ENCODE peak calls at places on chromosomes 4 and X, in seven cellular contexts. One of them, this sample, is unnamed.
A peak's percentile ranks its signal among the peaks of the same experiment; 100 is the strongest.

GRCh38 chr4:70768301-70768948 is 46.7 kb downstream of the RUFY3 start:
- DNase-seq in glutamatergic neuron: no peak
- DNase-seq in head of caudate nucleus: no peak
- DNase-seq in stomach: no peak
- DNase-seq in K562: no peak
- DNase-seq in keratinocyte: no peak
- DNase-seq in posterior cingulate gyrus: no peak
- DNase-seq in this sample: no peak

GRCh38 chr4:87354168-87355102 is 31.8 kb upstream of the HSD17B13 start:
- DNase-seq in K562: no peak
- DNase-seq in posterior cingulate gyrus: no peak
- DNase-seq in head of caudate nucleus: no peak
- DNase-seq in stomach: no peak
- DNase-seq in keratinocyte: no peak
- DNase-seq in glutamatergic neuron: no peak
- DNase-seq in this sample: no peak

GRCh38 chr4:37392540-37393255 is 148.2 kb downstream of the NWD2 start:
- DNase-seq in head of caudate nucleus: peak; percentile 77
- DNase-seq in K562: no peak
- DNase-seq in stomach: peak; percentile 50
- DNase-seq in glutamatergic neuron: no peak
- DNase-seq in keratinocyte: no peak
- DNase-seq in posterior cingulate gyrus: peak; percentile 87
- DNase-seq in this sample: no peak

GRCh38 chrX:106170318-106170717 is 2.2 kb downstream of the PWWP3B start:
- DNase-seq in stomach: no peak
- DNase-seq in posterior cingulate gyrus: no peak
- DNase-seq in head of caudate nucleus: no peak
- DNase-seq in glutamatergic neuron: no peak
- DNase-seq in K562: no peak
- DNase-seq in keratinocyte: no peak
- DNase-seq in this sample: no peak

GRCh38 chr4:180925800-180926199 is 1317.4 kb upstream of the TENM3 start:
- DNase-seq in posterior cingulate gyrus: no peak
- DNase-seq in glutamatergic neuron: no peak
- DNase-seq in keratinocyte: no peak
- DNase-seq in stomach: no peak
- DNase-seq in K562: no peak
- DNase-seq in head of caudate nucleus: no peak
- DNase-seq in this sample: no peak

GRCh38 chr4:8120518-8120917 is 38.1 kb downstream of the ABLIM2 start:
- DNase-seq in head of caudate nucleus: no peak
- DNase-seq in glutamatergic neuron: no peak
- DNase-seq in keratinocyte: no peak
- DNase-seq in K562: no peak
- DNase-seq in stomach: no peak
- DNase-seq in posterior cingulate gyrus: no peak
- DNase-seq in this sample: no peak

GRCh38 chrX:48617542-48618340 is 20.4 kb downstream of the WDR13 start:
- DNase-seq in glutamatergic neuron: no peak
- DNase-seq in posterior cingulate gyrus: no peak
- DNase-seq in K562: peak; percentile 50
- DNase-seq in head of caudate nucleus: no peak
- DNase-seq in stomach: no peak
- DNase-seq in keratinocyte: no peak
- DNase-seq in this sample: no peak

GRCh38 chr4:82833696-82834313 is 35.2 kb upstream of the SCD5 start:
- DNase-seq in glutamatergic neuron: no peak
- DNase-seq in posterior cingulate gyrus: no peak
- DNase-seq in head of caudate nucleus: no peak
- DNase-seq in stomach: no peak
- DNase-seq in keratinocyte: no peak
- DNase-seq in K562: no peak
- DNase-seq in this sample: no peak

GRCh38 chrX:34559325-34559724 is 97.8 kb downstream of the TMEM47 start:
- DNase-seq in K562: no peak
- DNase-seq in glutamatergic neuron: no peak
- DNase-seq in posterior cingulate gyrus: no peak
- DNase-seq in keratinocyte: no peak
- DNase-seq in stomach: no peak
- DNase-seq in head of caudate nucleus: no peak
- DNase-seq in this sample: no peak

GRCh38 chr4:88629826-88630225 is 37.5 kb downstream of the HERC3 start:
- DNase-seq in keratinocyte: no peak
- DNase-seq in posterior cingulate gyrus: no peak
- DNase-seq in head of caudate nucleus: no peak
- DNase-seq in stomach: no peak
- DNase-seq in glutamatergic neuron: no peak
- DNase-seq in K562: no peak
- DNase-seq in this sample: no peak

GRCh38 chr4:169092889-169093522 is 83.0 kb upstream of the CBR4 start:
- DNase-seq in head of caudate nucleus: no peak
- DNase-seq in K562: no peak
- DNase-seq in posterior cingulate gyrus: no peak
- DNase-seq in glutamatergic neuron: no peak
- DNase-seq in keratinocyte: no peak
- DNase-seq in stomach: no peak
- DNase-seq in this sample: no peak

GRCh38 chrX:97267376-97267775 is 383.7 kb downstream of the RPA4 start:
- DNase-seq in head of caudate nucleus: no peak
- DNase-seq in keratinocyte: no peak
- DNase-seq in glutamatergic neuron: no peak
- DNase-seq in posterior cingulate gyrus: no peak
- DNase-seq in K562: no peak
- DNase-seq in stomach: no peak
- DNase-seq in this sample: no peak

GRCh38 chrX:71621644-71622346 is 3.5 kb upstream of the CXCR3 start:
- DNase-seq in keratinocyte: no peak
- DNase-seq in stomach: no peak
- DNase-seq in posterior cingulate gyrus: no peak
- DNase-seq in K562: no peak
- DNase-seq in head of caudate nucleus: no peak
- DNase-seq in glutamatergic neuron: no peak
- DNase-seq in this sample: no peak

GRCh38 chrX:105648732-105649131 is 173.6 kb upstream of the NRK start:
- DNase-seq in keratinocyte: no peak
- DNase-seq in glutamatergic neuron: no peak
- DNase-seq in stomach: no peak
- DNase-seq in K562: no peak
- DNase-seq in head of caudate nucleus: no peak
- DNase-seq in posterior cingulate gyrus: no peak
- DNase-seq in this sample: no peak

GRCh38 chr4:13783800-13784411 is 156.4 kb upstream of the BOD1L1 start:
- DNase-seq in glutamatergic neuron: no peak
- DNase-seq in keratinocyte: no peak
- DNase-seq in head of caudate nucleus: peak; percentile 84
- DNase-seq in K562: no peak
- DNase-seq in stomach: no peak
- DNase-seq in posterior cingulate gyrus: peak; percentile 82
- DNase-seq in this sample: no peak

GRCh38 chr4:113474017-113474416 is 287.5 kb downstream of the CAMK2D start:
- DNase-seq in keratinocyte: peak; percentile 68
- DNase-seq in K562: no peak
- DNase-seq in head of caudate nucleus: no peak
- DNase-seq in stomach: no peak
- DNase-seq in posterior cingulate gyrus: no peak
- DNase-seq in glutamatergic neuron: no peak
- DNase-seq in this sample: no peak

GRCh38 chr4:118772149-118773081 is 63.5 kb downstream of the SEC24D start:
- DNase-seq in stomach: no peak
- DNase-seq in head of caudate nucleus: no peak
- DNase-seq in keratinocyte: no peak
- DNase-seq in posterior cingulate gyrus: no peak
- DNase-seq in glutamatergic neuron: no peak
- DNase-seq in K562: peak; percentile 44
- DNase-seq in this sample: no peak

GRCh38 chrX:120372667-120373370 is 10.9 kb downstream of the ATP1B4 start:
- DNase-seq in head of caudate nucleus: no peak
- DNase-seq in stomach: no peak
- DNase-seq in glutamatergic neuron: no peak
- DNase-seq in K562: no peak
- DNase-seq in keratinocyte: no peak
- DNase-seq in posterior cingulate gyrus: no peak
- DNase-seq in this sample: no peak

GRCh38 chr4:3340703-3341088 is 47.9 kb downstream of the RGS12 start:
- DNase-seq in posterior cingulate gyrus: no peak
- DNase-seq in glutamatergic neuron: no peak
- DNase-seq in head of caudate nucleus: no peak
- DNase-seq in stomach: peak; percentile 85
- DNase-seq in keratinocyte: no peak
- DNase-seq in K562: no peak
- DNase-seq in this sample: peak; percentile 3

GRCh38 chr4:102469806-102470205 is 31.4 kb upstream of the NFKB1 start:
- DNase-seq in glutamatergic neuron: no peak
- DNase-seq in K562: no peak
- DNase-seq in head of caudate nucleus: no peak
- DNase-seq in stomach: no peak
- DNase-seq in keratinocyte: no peak
- DNase-seq in posterior cingulate gyrus: no peak
- DNase-seq in this sample: no peak

GRCh38 chrX:12967711-12968465 is 7.0 kb upstream of the TMSB4X start:
- DNase-seq in keratinocyte: no peak
- DNase-seq in K562: no peak
- DNase-seq in posterior cingulate gyrus: no peak
- DNase-seq in glutamatergic neuron: no peak
- DNase-seq in stomach: no peak
- DNase-seq in head of caudate nucleus: no peak
- DNase-seq in this sample: no peak

GRCh38 chr4:3709061-3709845 is 56.9 kb upstream of the ADRA2C start:
- DNase-seq in K562: no peak
- DNase-seq in head of caudate nucleus: peak; percentile 7
- DNase-seq in keratinocyte: no peak
- DNase-seq in glutamatergic neuron: no peak
- DNase-seq in stomach: no peak
- DNase-seq in posterior cingulate gyrus: peak; percentile 24
- DNase-seq in this sample: no peak

GRCh38 chrX:37470711-37471110 is 100.8 kb upstream of the LANCL3 start:
- DNase-seq in head of caudate nucleus: no peak
- DNase-seq in glutamatergic neuron: no peak
- DNase-seq in K562: no peak
- DNase-seq in keratinocyte: no peak
- DNase-seq in stomach: no peak
- DNase-seq in posterior cingulate gyrus: no peak
- DNase-seq in this sample: no peak

GRCh38 chrX:149631293-149632165 is at the start of gene TMEM185A:
- DNase-seq in keratinocyte: no peak
- DNase-seq in stomach: peak; percentile 74
- DNase-seq in glutamatergic neuron: peak; percentile 83
- DNase-seq in posterior cingulate gyrus: peak; percentile 91
- DNase-seq in K562: peak; percentile 77
- DNase-seq in head of caudate nucleus: peak; percentile 54
- DNase-seq in this sample: peak; percentile 72

GRCh38 chr4:88792268-88792781 is 94.7 kb upstream of the NAP1L5 start:
- DNase-seq in K562: no peak
- DNase-seq in keratinocyte: no peak
- DNase-seq in stomach: no peak
- DNase-seq in posterior cingulate gyrus: no peak
- DNase-seq in glutamatergic neuron: no peak
- DNase-seq in head of caudate nucleus: no peak
- DNase-seq in this sample: no peak

GRCh38 chr4:139229534-139230039 is 50.4 kb downstream of the MGARP start:
- DNase-seq in head of caudate nucleus: no peak
- DNase-seq in posterior cingulate gyrus: no peak
- DNase-seq in keratinocyte: no peak
- DNase-seq in glutamatergic neuron: no peak
- DNase-seq in stomach: no peak
- DNase-seq in K562: peak; percentile 27
- DNase-seq in this sample: peak; percentile 15

GRCh38 chrX:2710496-2710895 is 19.4 kb downstream of the CD99 start:
- DNase-seq in head of caudate nucleus: no peak
- DNase-seq in K562: no peak
- DNase-seq in stomach: no peak
- DNase-seq in keratinocyte: peak; percentile 92
- DNase-seq in posterior cingulate gyrus: no peak
- DNase-seq in glutamatergic neuron: no peak
- DNase-seq in this sample: no peak

GRCh38 chr4:128060130-128060619 is 937 bp upstream of the LARP1B start:
- DNase-seq in keratinocyte: no peak
- DNase-seq in posterior cingulate gyrus: no peak
- DNase-seq in glutamatergic neuron: no peak
- DNase-seq in head of caudate nucleus: no peak
- DNase-seq in K562: peak; percentile 22
- DNase-seq in stomach: no peak
- DNase-seq in this sample: no peak

GRCh38 chr4:38013461-38014366 is 53.5 kb downstream of the PTTG2 start:
- DNase-seq in K562: no peak
- DNase-seq in keratinocyte: no peak
- DNase-seq in glutamatergic neuron: no peak
- DNase-seq in stomach: peak; percentile 85
- DNase-seq in head of caudate nucleus: peak; percentile 30
- DNase-seq in posterior cingulate gyrus: no peak
- DNase-seq in this sample: no peak

GRCh38 chr4:77877771-77878170 is 15.1 kb downstream of the MRPL1 start:
- DNase-seq in head of caudate nucleus: no peak
- DNase-seq in glutamatergic neuron: no peak
- DNase-seq in stomach: no peak
- DNase-seq in keratinocyte: no peak
- DNase-seq in K562: no peak
- DNase-seq in posterior cingulate gyrus: no peak
- DNase-seq in this sample: no peak

GRCh38 chr4:84967292-84967651 is 782 bp upstream of the WDFY3 start:
- DNase-seq in stomach: no peak
- DNase-seq in posterior cingulate gyrus: no peak
- DNase-seq in keratinocyte: no peak
- DNase-seq in K562: no peak
- DNase-seq in glutamatergic neuron: no peak
- DNase-seq in head of caudate nucleus: no peak
- DNase-seq in this sample: no peak

GRCh38 chr4:51843309-51844156 is 580 bp downstream of the DCUN1D4 start:
- DNase-seq in K562: peak; percentile 87
- DNase-seq in head of caudate nucleus: peak; percentile 68
- DNase-seq in stomach: peak; percentile 68
- DNase-seq in glutamatergic neuron: peak; percentile 76
- DNase-seq in posterior cingulate gyrus: peak; percentile 87
- DNase-seq in keratinocyte: no peak
- DNase-seq in this sample: peak; percentile 63

GRCh38 chr4:37008199-37008598 is 236.3 kb upstream of the NWD2 start:
- DNase-seq in glutamatergic neuron: no peak
- DNase-seq in keratinocyte: no peak
- DNase-seq in stomach: peak; percentile 71
- DNase-seq in K562: no peak
- DNase-seq in posterior cingulate gyrus: no peak
- DNase-seq in head of caudate nucleus: no peak
- DNase-seq in this sample: peak; percentile 87